ENCODE peak calls at places on chromosome 1, in five cellular contexts. One of them, this sample, is unnamed. For H3K4me1, the result is how much of the 10 kb centered on the place peaks cover.

GRCh38 chr1:50427818-50428779 is 4.9 kb upstream of the DMRTA2 start:
- DNase-seq in K562: no peak
- DNase-seq in GM12878: no peak
- DNase-seq in HepG2: no peak
- DNase-seq in HCT116: no peak
- DNase-seq in this sample: no peak

GRCh38 chr1:75732703-75733102 is 8.2 kb downstream of the ACADM start:
- DNase-seq in HCT116: no peak
- DNase-seq in K562: no peak
- DNase-seq in GM12878: no peak
- DNase-seq in HepG2: no peak
- DNase-seq in this sample: no peak

GRCh38 chr1:54581621-54582035 is 33.6 kb downstream of the ACOT11 start:
- DNase-seq in HCT116: peak
- DNase-seq in K562: no peak
- DNase-seq in GM12878: no peak
- DNase-seq in HepG2: peak
- DNase-seq in this sample: no peak

GRCh38 chr1:199124351-199124750 is 485.5 kb downstream of the PTPRC start:
- DNase-seq in GM12878: no peak
- DNase-seq in HepG2: no peak
- DNase-seq in K562: no peak
- DNase-seq in HCT116: no peak
- DNase-seq in this sample: no peak

GRCh38 chr1:119209943-119210342 is 69.5 kb upstream of the WARS2 start:
- DNase-seq in HCT116: no peak
- DNase-seq in K562: no peak
- DNase-seq in GM12878: no peak
- DNase-seq in HepG2: no peak
- DNase-seq in this sample: no peak

GRCh38 chr1:190147616-190148015 is 330.0 kb downstream of the BRINP3 start:
- DNase-seq in HCT116: no peak
- DNase-seq in HepG2: no peak
- DNase-seq in K562: no peak
- DNase-seq in GM12878: no peak
- DNase-seq in this sample: no peak

GRCh38 chr1:94934551-94934950 is 7.6 kb upstream of the CNN3 start:
- DNase-seq in GM12878: no peak
- DNase-seq in HepG2: no peak
- DNase-seq in HCT116: no peak
- DNase-seq in K562: no peak
- DNase-seq in this sample: no peak

GRCh38 chr1:54928327-54928726 is 41.3 kb upstream of the DHCR24 start:
- DNase-seq in K562: no peak
- DNase-seq in HepG2: no peak
- DNase-seq in HCT116: no peak
- DNase-seq in GM12878: no peak
- DNase-seq in this sample: no peak

GRCh38 chr1:231612393-231613089 is 14.0 kb upstream of the DISC1 start:
- DNase-seq in GM12878: peak
- DNase-seq in K562: no peak
- DNase-seq in HepG2: no peak
- DNase-seq in HCT116: no peak
- DNase-seq in this sample: no peak

GRCh38 chr1:55288245-55288644 is 73.1 kb upstream of the USP24 start:
- DNase-seq in K562: no peak
- DNase-seq in GM12878: peak
- DNase-seq in HCT116: no peak
- DNase-seq in HepG2: no peak
- DNase-seq in this sample: no peak

GRCh38 chr1:70042090-70042716 is 163.2 kb downstream of the LRRC40 start:
- DNase-seq in HCT116: no peak
- DNase-seq in K562: no peak
- DNase-seq in HepG2: no peak
- DNase-seq in GM12878: no peak
- DNase-seq in this sample: no peak

GRCh38 chr1:17239420-17239819 is 9.5 kb upstream of the PADI3 start:
- DNase-seq in GM12878: peak
- DNase-seq in HCT116: peak
- DNase-seq in K562: peak
- DNase-seq in HepG2: peak
- DNase-seq in this sample: peak

DNA sequence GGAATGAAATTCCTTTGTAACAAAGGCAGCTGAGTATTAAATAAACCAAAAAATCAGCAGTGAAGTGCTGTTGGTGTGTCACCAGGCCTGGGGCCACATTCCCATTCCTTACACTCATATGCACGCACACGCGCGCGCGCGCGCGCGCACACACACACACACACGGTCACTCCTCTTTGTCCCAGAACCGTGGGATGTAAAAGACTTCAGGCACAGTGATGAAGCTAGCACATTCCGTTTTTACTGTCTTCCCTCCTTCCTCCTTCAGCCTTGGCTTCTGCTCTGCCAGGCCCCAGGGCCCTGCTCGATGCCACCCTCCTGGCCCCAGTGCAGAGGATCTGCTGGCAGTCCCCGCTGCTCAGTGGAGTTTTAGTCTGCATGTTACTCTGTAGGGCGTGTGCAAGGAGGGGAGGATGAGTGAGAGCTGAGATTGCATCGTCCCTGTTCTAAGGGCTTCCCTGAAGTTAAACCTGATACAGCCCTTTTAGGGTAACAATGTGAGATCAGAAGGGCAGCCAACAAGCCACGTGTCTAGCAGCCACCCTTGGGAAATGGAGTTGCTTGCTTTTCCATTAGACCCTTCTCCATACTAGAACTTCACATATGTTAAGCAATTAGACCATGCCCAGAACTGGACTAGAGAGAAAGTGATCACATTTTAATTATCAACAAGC is 71.7 kb upstream of the WDR26 start:
- DNase-seq in HCT116: no peak
- DNase-seq in GM12878: no peak
- DNase-seq in K562: no peak
- DNase-seq in HepG2: no peak
- DNase-seq in this sample: no peak
- H3K9ac ChIP-seq in HCT116: no peak
- H3K9ac ChIP-seq in GM12878: no peak
- H3K9ac ChIP-seq in K562: no peak
- H3K9ac ChIP-seq in HepG2: no peak
- H3K9ac ChIP-seq in this sample: no peak

GRCh38 chr1:164644268-164644667 is 85.3 kb downstream of the PBX1 start:
- DNase-seq in K562: no peak
- DNase-seq in HCT116: no peak
- DNase-seq in HepG2: no peak
- DNase-seq in GM12878: no peak
- DNase-seq in this sample: no peak

GRCh38 chr1:164648211-164649080 is 89.5 kb downstream of the PBX1 start:
- DNase-seq in GM12878: no peak
- DNase-seq in K562: no peak
- DNase-seq in HepG2: no peak
- DNase-seq in HCT116: no peak
- DNase-seq in this sample: no peak

GRCh38 chr1:164645921-164646320 is 86.9 kb downstream of the PBX1 start:
- DNase-seq in HepG2: no peak
- DNase-seq in HCT116: no peak
- DNase-seq in K562: no peak
- DNase-seq in GM12878: no peak
- DNase-seq in this sample: no peak

GRCh38 chr1:164647211-164647610 is 88.2 kb downstream of the PBX1 start:
- DNase-seq in K562: no peak
- DNase-seq in HCT116: no peak
- DNase-seq in GM12878: no peak
- DNase-seq in HepG2: no peak
- DNase-seq in this sample: no peak

DNA sequence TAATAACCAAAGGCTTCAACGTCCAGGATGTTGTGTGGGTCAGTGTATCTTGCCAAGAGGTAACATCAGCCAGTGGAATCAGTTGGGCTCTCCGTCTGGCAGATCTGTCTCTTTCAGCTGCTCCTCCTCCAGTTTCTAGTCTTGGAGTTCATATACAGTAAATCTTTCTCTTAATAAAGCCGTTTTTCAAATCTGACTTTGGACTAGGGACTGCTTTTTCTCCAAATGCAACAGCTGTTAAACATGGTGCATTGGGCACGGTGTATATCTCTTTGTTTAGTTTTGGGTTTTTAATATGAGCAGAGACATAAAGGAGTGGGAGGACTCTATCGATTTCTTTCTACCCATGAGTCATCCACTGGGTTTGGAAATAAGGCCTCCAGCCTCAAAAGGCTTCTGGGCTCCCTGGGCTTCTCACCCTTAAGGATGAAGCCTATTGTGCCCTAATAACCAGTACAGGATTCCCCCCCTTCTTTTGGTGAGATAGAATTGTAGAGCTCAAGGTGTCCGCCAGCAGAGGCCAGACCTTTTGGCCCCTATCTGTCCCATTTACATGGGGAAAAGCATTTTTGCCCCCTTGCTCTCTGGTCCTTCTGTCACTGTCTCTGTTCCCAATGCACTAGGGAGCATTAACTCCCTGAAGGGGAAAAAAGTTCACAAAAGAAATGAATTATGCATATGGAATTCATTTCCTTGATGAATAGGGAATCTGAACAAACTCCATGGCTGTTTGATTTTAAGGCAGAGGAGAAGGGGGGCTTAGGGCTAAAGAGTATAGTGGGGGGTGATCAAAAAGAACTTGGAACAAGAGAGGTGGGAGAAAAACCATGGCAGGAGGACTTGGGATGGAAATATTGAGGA is 86.0 kb downstream of the PBX1 start:
- DNase-seq in HCT116: peak
- DNase-seq in K562: no peak
- DNase-seq in HepG2: no peak
- DNase-seq in GM12878: no peak
- DNase-seq in this sample: no peak
- H3K4me1 ChIP-seq in HCT116: under half
- H3K4me1 ChIP-seq in K562: under half
- H3K4me1 ChIP-seq in HepG2: under half
- H3K4me1 ChIP-seq in GM12878: under half
- H3K4me1 ChIP-seq in this sample: under half

DNA sequence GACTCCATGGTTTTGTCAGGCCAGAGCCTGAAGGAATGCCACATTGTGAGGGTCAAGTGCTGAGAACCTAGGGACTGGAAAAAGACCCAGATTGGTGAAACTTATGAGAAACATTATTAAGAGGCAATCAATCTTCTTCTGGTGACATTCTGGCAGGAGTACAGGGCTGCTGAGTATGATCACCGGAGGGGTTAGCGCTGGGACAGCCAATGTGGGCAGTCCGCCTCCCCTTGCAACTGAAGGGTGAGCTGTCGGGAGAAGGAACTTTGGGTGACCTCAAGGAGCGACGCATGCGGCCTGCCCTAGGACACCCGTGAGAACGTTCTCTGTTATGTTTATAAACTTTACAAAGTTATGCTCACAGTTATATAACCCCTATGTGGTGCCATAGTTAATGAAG is 429.0 kb downstream of the LMO4 start:
- DNase-seq in HepG2: no peak
- DNase-seq in HCT116: no peak
- DNase-seq in GM12878: no peak
- DNase-seq in K562: no peak
- DNase-seq in this sample: no peak
- TF ChIP-seq ZNF274 in HepG2: no peak
- TF ChIP-seq ZNF274 in HCT116: no peak
- TF ChIP-seq ZNF274 in GM12878: no peak
- TF ChIP-seq ZNF274 in K562: no peak
- TF ChIP-seq ZNF274 in this sample: no peak

GRCh38 chr1:64505944-64506658 is 36.2 kb downstream of the CACHD1 start:
- DNase-seq in K562: peak
- DNase-seq in HepG2: peak
- DNase-seq in GM12878: no peak
- DNase-seq in HCT116: no peak
- DNase-seq in this sample: no peak
- H3K9ac ChIP-seq in K562: no peak
- H3K9ac ChIP-seq in HepG2: no peak
- H3K9ac ChIP-seq in GM12878: no peak
- H3K9ac ChIP-seq in HCT116: no peak
- H3K9ac ChIP-seq in this sample: peak

DNA sequence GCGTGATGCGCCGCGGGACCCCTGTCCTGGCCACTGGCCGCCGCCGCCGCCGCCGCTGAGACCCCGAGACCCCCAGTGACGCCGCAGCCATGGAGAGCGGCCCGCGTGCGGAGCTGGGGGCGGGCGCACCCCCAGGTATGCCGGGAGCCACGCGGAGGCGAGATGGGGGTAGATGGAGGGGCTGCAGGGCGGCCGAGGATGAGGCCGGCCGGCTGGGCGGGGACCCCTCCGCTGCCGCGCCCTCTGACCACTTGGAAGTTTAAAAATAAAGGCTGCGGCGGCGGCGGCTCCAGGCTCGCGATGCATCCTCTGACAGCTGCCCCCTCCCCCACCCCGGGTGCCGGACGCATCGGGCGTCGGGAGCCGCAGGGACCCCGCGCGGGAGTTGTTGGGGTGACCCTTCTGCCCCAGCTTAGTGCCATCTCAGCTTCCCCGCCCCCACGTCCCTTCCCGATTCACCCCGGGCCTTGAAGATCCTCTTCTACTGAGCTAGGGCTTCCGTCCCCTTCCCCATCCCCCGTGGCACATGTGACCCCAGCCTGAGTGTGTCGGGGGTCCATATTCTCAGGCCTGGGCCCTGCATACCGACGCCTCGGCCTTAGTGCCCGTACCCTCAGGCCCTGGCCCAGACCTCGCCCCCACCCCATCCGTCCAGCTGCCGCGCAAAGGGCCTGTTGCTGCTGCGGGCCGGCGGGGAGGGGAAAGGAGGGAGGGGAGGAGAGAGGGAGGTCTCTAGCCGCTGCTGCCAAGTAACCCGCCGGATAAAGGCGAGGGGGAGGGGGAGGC is 562 bp downstream of the MAP7D1 start:
- DNase-seq in K562: peak
- DNase-seq in HepG2: no peak
- DNase-seq in GM12878: no peak
- DNase-seq in HCT116: no peak
- DNase-seq in this sample: peak
- H3K4me1 ChIP-seq in K562: half or more
- H3K4me1 ChIP-seq in HepG2: half or more
- H3K4me1 ChIP-seq in GM12878: under half
- H3K4me1 ChIP-seq in HCT116: half or more
- H3K4me1 ChIP-seq in this sample: under half

GRCh38 chr1:230230273-230230672 is 163.2 kb downstream of the GALNT2 start:
- DNase-seq in K562: no peak
- DNase-seq in HepG2: no peak
- DNase-seq in HCT116: no peak
- DNase-seq in GM12878: no peak
- DNase-seq in this sample: no peak
- TF ChIP-seq ZNF274 in K562: no peak
- TF ChIP-seq ZNF274 in HepG2: no peak
- TF ChIP-seq ZNF274 in HCT116: no peak
- TF ChIP-seq ZNF274 in GM12878: no peak
- TF ChIP-seq ZNF274 in this sample: no peak

DNA sequence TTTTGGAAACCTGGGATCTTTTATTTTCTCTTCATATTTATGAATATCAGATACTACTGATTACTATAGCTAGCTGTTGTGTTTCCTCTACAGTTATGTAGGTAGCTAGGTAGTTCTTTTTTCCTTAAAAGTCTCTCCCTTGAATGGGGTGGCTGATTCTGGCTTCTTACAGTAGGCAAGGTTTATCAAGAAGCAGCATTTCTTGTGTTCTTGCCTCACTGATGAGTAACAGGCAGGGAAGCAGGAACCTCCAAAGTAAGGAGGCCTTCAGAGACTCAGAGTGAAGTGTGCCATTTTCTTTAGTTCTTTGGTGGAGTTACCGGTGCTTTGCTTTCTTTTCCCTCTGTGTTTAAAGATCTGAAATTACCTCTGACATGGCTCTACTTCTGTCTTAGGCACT is 56.0 kb downstream of the ZMYM4 start:
- DNase-seq in HCT116: no peak
- DNase-seq in GM12878: no peak
- DNase-seq in HepG2: no peak
- DNase-seq in K562: no peak
- DNase-seq in this sample: no peak
- H3K9ac ChIP-seq in HCT116: no peak
- H3K9ac ChIP-seq in GM12878: no peak
- H3K9ac ChIP-seq in HepG2: no peak
- H3K9ac ChIP-seq in K562: no peak
- H3K9ac ChIP-seq in this sample: no peak

This sample was measured in NT2/D1.